ENCODE peak calls at places on chromosomes 3 and 15, in four cellular contexts. One of them, this sample, is unnamed.

GRCh38 chr3:76063019-76063418 is 277.7 kb upstream of the ZNF717 start:
- DNase-seq in GM12891: no peak
- DNase-seq in K562: no peak
- DNase-seq in GM12878: no peak
- DNase-seq in this sample: no peak

GRCh38 chr15:38610748-38611147 is 46.1 kb upstream of the RASGRP1 start:
- DNase-seq in GM12891: no peak
- DNase-seq in K562: no peak
- DNase-seq in GM12878: no peak
- DNase-seq in this sample: no peak

GRCh38 chr3:118628704-118629341 is 405.8 kb downstream of the IGSF11 start:
- DNase-seq in GM12891: peak
- DNase-seq in K562: peak
- DNase-seq in GM12878: peak
- DNase-seq in this sample: peak

GRCh38 chr3:16601539-16602005 is 3.7 kb downstream of the DAZL start:
- DNase-seq in GM12891: no peak
- DNase-seq in K562: no peak
- DNase-seq in GM12878: no peak
- DNase-seq in this sample: no peak

GRCh38 chr3:97658670-97659285 is 105.8 kb upstream of the ARL6 start:
- DNase-seq in GM12891: no peak
- DNase-seq in K562: peak
- DNase-seq in GM12878: no peak
- DNase-seq in this sample: no peak

GRCh38 chr15:65414841-65415621 is 7.7 kb downstream of the IGDCC4 start:
- DNase-seq in GM12891: no peak
- DNase-seq in K562: no peak
- DNase-seq in GM12878: no peak
- DNase-seq in this sample: no peak

GRCh38 chr3:45249391-45249790 is 23.3 kb upstream of the TMEM158 start:
- DNase-seq in GM12891: no peak
- DNase-seq in K562: no peak
- DNase-seq in GM12878: no peak
- DNase-seq in this sample: no peak

GRCh38 chr15:28112101-28112760 is 13.1 kb upstream of the OCA2 start:
- DNase-seq in GM12891: no peak
- DNase-seq in K562: no peak
- DNase-seq in GM12878: no peak
- DNase-seq in this sample: no peak

GRCh38 chr15:91099616-91100560 is at the start of gene SV2B:
- DNase-seq in GM12891: peak
- DNase-seq in K562: no peak
- DNase-seq in GM12878: no peak
- DNase-seq in this sample: peak

GRCh38 chr3:37443363-37444035 is 269.1 kb upstream of the LRRFIP2 start:
- DNase-seq in GM12891: no peak
- DNase-seq in K562: no peak
- DNase-seq in GM12878: no peak
- DNase-seq in this sample: no peak

GRCh38 chr15:69903476-69904295 is 194.0 kb downstream of the TLE3 start:
- DNase-seq in GM12891: no peak
- DNase-seq in K562: no peak
- DNase-seq in GM12878: no peak
- DNase-seq in this sample: no peak

GRCh38 chr15:95994418-95994817 is 336.1 kb upstream of the NR2F2 start:
- DNase-seq in GM12891: no peak
- DNase-seq in K562: no peak
- DNase-seq in GM12878: no peak
- DNase-seq in this sample: no peak

GRCh38 chr3:101119535-101119934 is 126.3 kb upstream of the ABI3BP start:
- DNase-seq in GM12891: no peak
- DNase-seq in K562: no peak
- DNase-seq in GM12878: no peak
- DNase-seq in this sample: no peak

GRCh38 chr15:64163662-64164362 is 990 bp upstream of the PPIB start:
- DNase-seq in GM12891: no peak
- DNase-seq in K562: no peak
- DNase-seq in GM12878: no peak
- DNase-seq in this sample: no peak

GRCh38 chr15:64164436-64164835 is 1.6 kb upstream of the PPIB start:
- DNase-seq in GM12891: no peak
- DNase-seq in K562: no peak
- DNase-seq in GM12878: no peak
- DNase-seq in this sample: no peak

GRCh38 chr15:64162478-64162868 is 349 bp downstream of the PPIB start:
- DNase-seq in GM12891: no peak
- DNase-seq in K562: peak
- DNase-seq in GM12878: no peak
- DNase-seq in this sample: no peak

GRCh38 chr15:64161688-64162477 is 939 bp downstream of the PPIB start:
- DNase-seq in GM12891: no peak
- DNase-seq in K562: no peak
- DNase-seq in GM12878: no peak
- DNase-seq in this sample: no peak

GRCh38 chr15:64162869-64163661 is at the start of gene PPIB:
- DNase-seq in GM12891: peak
- DNase-seq in K562: peak
- DNase-seq in GM12878: peak
- DNase-seq in this sample: peak
- TF ChIP-seq POLR2A in GM12891: peak
- TF ChIP-seq POLR2A in K562: peak
- TF ChIP-seq POLR2A in GM12878: peak
- TF ChIP-seq POLR2A in this sample: peak

GRCh38 chr3:152185287-152185686 is 83.4 kb upstream of the MBNL1 start:
- DNase-seq in GM12891: no peak
- DNase-seq in K562: no peak
- DNase-seq in GM12878: no peak
- DNase-seq in this sample: no peak

GRCh38 chr3:152185941-152186630 is 82.6 kb upstream of the MBNL1 start:
- DNase-seq in GM12891: no peak
- DNase-seq in K562: no peak
- DNase-seq in GM12878: no peak
- DNase-seq in this sample: no peak

GRCh38 chr3:152177757-152178156 is 91.0 kb upstream of the MBNL1 start:
- DNase-seq in GM12891: no peak
- DNase-seq in K562: no peak
- DNase-seq in GM12878: no peak
- DNase-seq in this sample: no peak

DNA sequence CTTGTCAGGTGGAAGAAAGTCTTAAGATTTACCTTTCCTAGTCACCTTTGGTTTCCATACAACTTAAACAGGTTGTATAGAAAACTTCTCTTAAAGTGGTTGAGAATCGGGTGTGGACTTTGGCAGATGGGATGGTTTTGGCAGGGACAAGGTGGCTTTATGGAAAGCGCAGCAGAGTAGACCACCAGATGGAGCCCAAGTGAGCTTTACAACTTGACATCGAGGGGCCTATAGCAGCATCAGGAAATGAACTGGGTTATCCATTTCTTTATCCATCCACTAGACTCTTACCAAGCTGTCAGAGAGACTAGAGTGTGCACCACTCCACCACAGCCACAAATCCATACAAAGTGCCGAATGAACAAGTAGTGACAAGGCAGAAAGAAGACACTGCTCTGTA is 85.3 kb upstream of the MBNL1 start:
- DNase-seq in GM12891: no peak
- DNase-seq in K562: peak
- DNase-seq in GM12878: no peak
- DNase-seq in this sample: no peak
- TF ChIP-seq TAF1 in GM12891: no peak
- TF ChIP-seq TAF1 in K562: no peak
- TF ChIP-seq TAF1 in GM12878: no peak
- TF ChIP-seq TAF1 in this sample: no peak

GRCh38 chr3:196611761-196612483 is 27.6 kb upstream of the NRROS start:
- DNase-seq in GM12891: no peak
- DNase-seq in K562: peak
- DNase-seq in GM12878: no peak
- DNase-seq in this sample: no peak

GRCh38 chr3:196609815-196610515 is 29.5 kb upstream of the NRROS start:
- DNase-seq in GM12891: no peak
- DNase-seq in K562: no peak
- DNase-seq in GM12878: no peak
- DNase-seq in this sample: no peak

GRCh38 chr3:196608693-196609092 is 30.8 kb upstream of the NRROS start:
- DNase-seq in GM12891: no peak
- DNase-seq in K562: no peak
- DNase-seq in GM12878: no peak
- DNase-seq in this sample: no peak

GRCh38 chr3:196604548-196604947 is 34.9 kb upstream of the NRROS start:
- DNase-seq in GM12891: no peak
- DNase-seq in K562: no peak
- DNase-seq in GM12878: no peak
- DNase-seq in this sample: no peak

GRCh38 chr3:196609343-196609775 is 30.1 kb upstream of the NRROS start:
- DNase-seq in GM12891: peak
- DNase-seq in K562: peak
- DNase-seq in GM12878: peak
- DNase-seq in this sample: peak
- TF ChIP-seq POLR2A in GM12891: no peak
- TF ChIP-seq POLR2A in K562: no peak
- TF ChIP-seq POLR2A in GM12878: no peak
- TF ChIP-seq POLR2A in this sample: no peak

GRCh38 chr3:149752788-149753136 is 473 bp upstream of the COMMD2 start:
- DNase-seq in GM12891: no peak
- DNase-seq in K562: no peak
- DNase-seq in GM12878: no peak
- DNase-seq in this sample: no peak

GRCh38 chr3:149753717-149754116 is 1.4 kb upstream of the COMMD2 start:
- DNase-seq in GM12891: no peak
- DNase-seq in K562: no peak
- DNase-seq in GM12878: no peak
- DNase-seq in this sample: no peak

GRCh38 chr3:149752051-149752787 is at the start of gene COMMD2:
- DNase-seq in GM12891: peak
- DNase-seq in K562: peak
- DNase-seq in GM12878: peak
- DNase-seq in this sample: peak

DNA sequence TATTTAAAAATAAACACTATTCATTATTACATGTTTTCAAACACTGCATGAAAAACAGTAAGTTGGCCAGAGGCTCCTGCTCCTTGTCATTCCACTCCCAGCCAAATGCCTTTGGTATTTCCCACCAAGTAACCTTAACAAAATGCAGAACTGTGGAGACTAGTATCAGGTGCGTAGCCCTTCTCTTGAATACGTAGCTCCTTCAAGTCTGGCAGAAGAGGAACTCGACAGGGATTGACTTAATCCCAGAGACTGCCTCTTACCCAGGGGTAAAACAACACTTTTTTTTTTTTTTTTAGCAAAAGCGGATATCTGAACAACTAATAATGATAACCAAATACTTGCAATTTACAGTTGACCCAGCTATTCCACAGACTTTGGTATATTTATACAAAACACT is 738 bp downstream of the COMMD2 start:
- DNase-seq in GM12891: no peak
- DNase-seq in K562: no peak
- DNase-seq in GM12878: no peak
- DNase-seq in this sample: no peak
- TF ChIP-seq TAF1 in GM12891: no peak
- TF ChIP-seq TAF1 in K562: no peak
- TF ChIP-seq TAF1 in GM12878: no peak
- TF ChIP-seq TAF1 in this sample: no peak

DNA sequence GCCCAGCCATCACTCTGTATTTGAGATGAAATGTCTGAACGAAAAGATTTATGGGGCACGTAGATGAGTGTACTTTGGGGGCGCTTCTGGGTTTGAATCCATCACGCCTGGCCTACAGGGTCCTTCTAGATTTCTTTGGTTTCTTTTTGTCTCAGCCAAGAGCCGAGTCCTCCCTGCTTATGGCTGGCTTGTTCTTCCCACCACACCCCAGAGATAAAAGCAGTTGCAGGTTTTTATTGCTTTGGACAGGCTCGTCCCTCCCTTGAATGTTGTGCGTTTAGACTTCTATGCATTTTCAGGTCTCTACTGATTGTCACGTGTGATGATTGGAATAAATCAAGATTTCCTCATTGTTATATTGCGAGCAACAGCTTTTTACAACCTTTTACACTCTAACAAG is 104.8 kb upstream of the CHRNA7 start:
- DNase-seq in GM12891: no peak
- DNase-seq in K562: no peak
- DNase-seq in GM12878: no peak
- DNase-seq in this sample: no peak
- TF ChIP-seq POLR2A in GM12891: no peak
- TF ChIP-seq POLR2A in K562: no peak
- TF ChIP-seq POLR2A in GM12878: no peak
- TF ChIP-seq POLR2A in this sample: no peak

GRCh38 chr3:51436998-51437639 is 46.0 kb downstream of the RBM15B start:
- DNase-seq in GM12891: no peak
- DNase-seq in K562: no peak
- DNase-seq in GM12878: no peak
- DNase-seq in this sample: no peak

GRCh38 chr3:51434746-51435323 is 43.8 kb downstream of the RBM15B start:
- DNase-seq in GM12891: peak
- DNase-seq in K562: peak
- DNase-seq in GM12878: peak
- DNase-seq in this sample: peak

GRCh38 chr3:51429138-51429537 is 38.1 kb downstream of the RBM15B start:
- DNase-seq in GM12891: no peak
- DNase-seq in K562: no peak
- DNase-seq in GM12878: no peak
- DNase-seq in this sample: no peak

GRCh38 chr3:51434110-51434509 is 43.0 kb downstream of the RBM15B start:
- DNase-seq in GM12891: no peak
- DNase-seq in K562: no peak
- DNase-seq in GM12878: no peak
- DNase-seq in this sample: no peak
- TF ChIP-seq TAF1 in GM12891: no peak
- TF ChIP-seq TAF1 in K562: no peak
- TF ChIP-seq TAF1 in GM12878: no peak
- TF ChIP-seq TAF1 in this sample: no peak

GRCh38 chr3:43996379-43997301 is 245.0 kb upstream of the TOPAZ1 start:
- DNase-seq in GM12891: peak
- DNase-seq in K562: no peak
- DNase-seq in GM12878: no peak
- DNase-seq in this sample: peak
- TF ChIP-seq POLR2A in GM12891: no peak
- TF ChIP-seq POLR2A in K562: no peak
- TF ChIP-seq POLR2A in GM12878: no peak
- TF ChIP-seq POLR2A in this sample: no peak

This sample was measured in GM12892.